ENCODE peak calls at places on chromosomes 1 and 21, in four cellular contexts. N is HepG2, H is NB4, V is A549. L is an unnamed sample.

GRCh38 chr1:50697440-50698421 is 262.3 kb downstream of the FAF1 start:
- DNase-seq in N (no peak), H (no peak), V (no peak), L (no peak)

GRCh38 chr1:220151454-220151853 is 57.5 kb downstream of the IARS2 start:
- DNase-seq in V (no peak), N (no peak), H (no peak), L (peak; percentile 69)

GRCh38 chr1:63317007-63317813 is 5.2 kb upstream of the FOXD3 start:
- DNase-seq in V (peak; percentile 91), H (peak; percentile 83), N (peak; percentile 41), L (peak; percentile 54)

GRCh38 chr1:240341365-240342250 is 249.9 kb downstream of the FMN2 start:
- DNase-seq in H (no peak), V (no peak), N (no peak), L (no peak)

GRCh38 chr21:36579898-36580297 is 100.0 kb upstream of the CLDN14 start:
- DNase-seq in H (no peak), V (peak; percentile 14), N (no peak), L (no peak)

GRCh38 chr1:5466487-5466886 is 525.7 kb downstream of the NPHP4 start:
- DNase-seq in H (peak; percentile 20), V (no peak), N (no peak), L (no peak)

GRCh38 chr1:228317891-228318810 is 88.5 kb downstream of the TRIM11 start:
- DNase-seq in N (no peak), H (no peak), V (no peak), L (no peak)

GRCh38 chr1:233038581-233038980 is 88.2 kb downstream of the NTPCR start:
- DNase-seq in V (no peak), H (no peak), N (no peak), L (no peak)

GRCh38 chr1:99525313-99525712 is 120.6 kb upstream of the PALMD start:
- DNase-seq in H (no peak), V (no peak), N (no peak), L (no peak)

GRCh38 chr1:6004412-6005123 is 12.3 kb upstream of the NPHP4 start:
- DNase-seq in N (no peak), H (no peak), V (no peak), L (no peak)

GRCh38 chr1:89356658-89357400 is 7.0 kb upstream of the GBP6 start:
- DNase-seq in H (no peak), N (peak; percentile 89), V (no peak), L (no peak)

GRCh38 chr21:29078884-29079765 is 5.7 kb upstream of the CCT8 start:
- DNase-seq in H (peak; percentile 76), N (no peak), V (no peak), L (no peak)

GRCh38 chr21:42232176-42232825 is 13.4 kb downstream of the ABCG1 start:
- DNase-seq in N (no peak), V (no peak), H (no peak), L (no peak)

GRCh38 chr1:87684194-87684593 is 355.5 kb downstream of the LMO4 start:
- DNase-seq in V (no peak), H (no peak), N (no peak), L (peak; percentile 55)

GRCh38 chr1:203557390-203557789 is 63.4 kb downstream of the OPTC start:
- DNase-seq in H (no peak), N (no peak), V (no peak), L (no peak)

GRCh38 chr1:116854294-116854693 is 55.4 kb upstream of the PTGFRN start:
- DNase-seq in H (no peak), V (no peak), N (no peak), L (no peak)

GRCh38 chr21:34871026-34871908 is 177.8 kb downstream of the RUNX1 start:
- DNase-seq in V (no peak), H (no peak), N (no peak), L (no peak)

GRCh38 chr1:236862615-236863211 is 67.6 kb downstream of the MTR start:
- DNase-seq in V (no peak), H (no peak), N (peak; percentile 95), L (no peak)

GRCh38 chr1:204495078-204495753 is 611 bp upstream of the PIK3C2B start:
- DNase-seq in N (no peak), H (no peak), V (no peak), L (no peak)

GRCh38 chr1:234509457-234510328 is 30.7 kb upstream of the TARBP1 start:
- DNase-seq in V (peak; percentile 50), H (peak; percentile 38), N (no peak), L (no peak)

GRCh38 chr1:115717541-115717940 is 51.0 kb downstream of the CASQ2 start:
- DNase-seq in H (peak; percentile 56), V (peak; percentile 21), N (peak; percentile 57), L (peak; percentile 30)

GRCh38 chr1:23217421-23218115 is at the start of gene HTR1D:
- DNase-seq in V (no peak), H (no peak), N (no peak), L (no peak)

GRCh38 chr1:42838482-42839190 is 7.8 kb upstream of the ZNF691 start:
- DNase-seq in N (no peak), H (no peak), V (no peak), L (no peak)

GRCh38 chr21:32426592-32427051 is 14.1 kb downstream of the EVA1C start:
- DNase-seq in N (peak; percentile 23), V (peak; percentile 30), H (no peak), L (peak; percentile 73)

GRCh38 chr1:115954684-115955083 is 21.6 kb upstream of the SLC22A15 start:
- DNase-seq in N (no peak), V (no peak), H (no peak), L (no peak)

GRCh38 chr1:22415489-22415888 is 36.2 kb upstream of the ZBTB40 start:
- DNase-seq in H (no peak), N (no peak), V (no peak), L (no peak)

GRCh38 chr21:43866233-43866632 is 1.2 kb downstream of the AGPAT3 start:
- DNase-seq in N (no peak), H (peak; percentile 52), V (no peak), L (no peak)

GRCh38 chr1:155250246-155250632 is 5.0 kb downstream of the ENTREP3 start:
- DNase-seq in H (no peak), N (no peak), V (no peak), L (no peak)

GRCh38 chr1:115807723-115808122 is 33.2 kb downstream of the NHLH2 start:
- DNase-seq in N (peak; percentile 64), H (peak; percentile 86), V (peak; percentile 67), L (peak; percentile 62)

GRCh38 chr1:116268211-116268610 is 104.8 kb upstream of the ATP1A1 start:
- DNase-seq in N (no peak), V (peak; percentile 53), H (peak; percentile 16), L (no peak)

GRCh38 chr1:182351790-182352364 is 39.7 kb downstream of the GLUL start:
- DNase-seq in V (no peak), N (no peak), H (no peak), L (no peak)

GRCh38 chr1:65812065-65812464 is 19.4 kb downstream of the PDE4B start:
- DNase-seq in V (no peak), H (peak; percentile 86), N (no peak), L (peak; percentile 75)

GRCh38 chr21:18354947-18355346 is 48.6 kb downstream of the TMPRSS15 start:
- DNase-seq in V (no peak), N (no peak), H (no peak), L (no peak)

GRCh38 chr21:43733060-43733459 is 14.1 kb downstream of the PDXK start:
- DNase-seq in V (no peak), H (no peak), N (no peak), L (no peak)

GRCh38 chr1:233294991-233295774 is at the start of gene PCNX2:
- DNase-seq in N (no peak), V (peak; percentile 62), H (peak; percentile 82), L (peak; percentile 52)

GRCh38 chr1:3546048-3546384 is 65.3 kb downstream of the MEGF6 start:
- DNase-seq in V (no peak), H (no peak), N (no peak), L (no peak)

GRCh38 chr1:221437924-221438323 is 304.0 kb downstream of the DUSP10 start:
- DNase-seq in V (no peak), H (no peak), N (no peak), L (no peak)

GRCh38 chr1:35980090-35980489 is 49.2 kb downstream of the AGO3 start:
- DNase-seq in N (no peak), H (no peak), V (no peak), L (no peak)

DNA sequence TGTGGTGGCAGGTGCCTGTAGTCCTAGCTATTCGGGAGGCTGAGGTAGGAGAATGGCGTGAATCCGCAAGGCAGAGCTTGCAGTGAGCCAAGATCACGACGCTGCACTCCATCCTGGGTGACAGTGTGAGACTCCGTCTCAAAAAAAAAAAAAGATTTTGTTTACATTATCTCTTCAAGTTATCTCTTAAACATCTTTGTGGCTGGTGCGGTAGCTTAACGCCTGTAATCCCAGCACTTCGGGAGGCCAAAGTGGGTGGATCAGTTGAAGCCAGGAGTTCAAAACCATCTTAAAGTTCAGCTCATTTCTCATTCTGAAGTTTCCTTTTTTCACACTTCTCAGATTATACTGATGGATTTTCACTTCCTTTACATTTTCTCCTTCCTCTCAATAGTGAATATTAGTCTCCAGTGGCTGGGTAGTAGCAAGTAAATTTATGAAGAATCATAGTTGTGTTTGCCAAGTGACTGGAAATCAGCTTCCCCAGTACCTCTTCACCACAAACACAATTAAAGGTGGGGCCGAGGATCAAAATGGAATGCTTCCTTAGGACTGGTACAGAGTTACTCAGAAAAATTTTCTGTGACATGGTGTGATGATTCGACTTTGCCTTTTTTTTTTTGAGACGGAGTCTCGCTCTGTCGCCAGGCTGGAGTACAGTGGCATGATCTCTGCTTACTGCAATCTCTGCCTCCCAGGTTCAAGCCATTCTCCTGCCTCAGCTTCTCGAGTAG is 13.8 kb downstream of the PIP5K1A start:
- DNase-seq in N (no peak), H (no peak), V (no peak), L (no peak)
- TF ChIP-seq MYC in N (no peak), H (no peak), V (no peak), L (no peak)

GRCh38 chr1:183548136-183548535 is 42.1 kb downstream of the NCF2 start:
- DNase-seq in N (no peak), H (no peak), V (no peak), L (no peak)
- TF ChIP-seq MAX in N (no peak), H (no peak), V (no peak), L (no peak)

GRCh38 chr1:10638559-10639300 is 157.7 kb downstream of the CASZ1 start:
- DNase-seq in H (no peak), V (no peak), N (no peak), L (no peak)
- TF ChIP-seq MYC in H (no peak), V (no peak), N (no peak), L (no peak)

GRCh38 chr1:57133686-57134085 is 167.9 kb upstream of the C8B start:
- DNase-seq in V (no peak), N (no peak), H (no peak), L (no peak)

GRCh38 chr1:57132993-57133614 is 167.3 kb upstream of the C8B start:
- DNase-seq in H (no peak), V (no peak), N (no peak), L (no peak)

GRCh38 chr1:57127976-57128375 is 162.2 kb upstream of the C8B start:
- DNase-seq in V (no peak), H (no peak), N (no peak), L (no peak)

GRCh38 chr1:57131701-57132394 is 166.0 kb upstream of the C8B start:
- DNase-seq in H (no peak), V (no peak), N (no peak), L (no peak)

GRCh38 chr1:57131257-57131656 is 165.4 kb upstream of the C8B start:
- DNase-seq in V (no peak), H (no peak), N (no peak), L (no peak)
- TF ChIP-seq MAX in V (no peak), H (no peak), N (no peak), L (no peak)

GRCh38 chr21:39843483-39843882 is 23.8 kb upstream of the PCP4 start:
- DNase-seq in N (no peak), H (no peak), V (no peak), L (no peak)
- TF ChIP-seq MYC in N (no peak), H (no peak), V (no peak), L (no peak)

L was measured in endothelial cell of umbilical vein.